ENCODE peak calls at places on chromosomes 2 and 18, in six cellular contexts. A, P, H, M, C and S are unnamed samples.

GRCh38 chr18:35880788-35881455 is 91.6 kb upstream of the RMP24 start:
- DNase-seq in M (no peak), H (no peak), C (no peak), P (no peak), A (no peak), S (no peak)

GRCh38 chr2:183575481-183575880 is 451.2 kb downstream of the NUP35 start:
- DNase-seq in C (no peak), H (peak; percentile 93), A (no peak), M (no peak), P (no peak), S (no peak)

GRCh38 chr2:241130316-241130715 is 19.0 kb downstream of the PASK start:
- DNase-seq in M (no peak), A (no peak), C (no peak), P (no peak), H (no peak), S (peak; percentile 35)

GRCh38 chr2:30702694-30703093 is 104.6 kb downstream of the CAPN13 start:
- DNase-seq in A (no peak), H (no peak), P (no peak), M (no peak), C (no peak), S (no peak)

GRCh38 chr18:23864620-23865019 is 149.9 kb upstream of the TTC39C start:
- DNase-seq in H (no peak), A (no peak), P (no peak), M (peak; percentile 27), C (no peak), S (no peak)

GRCh38 chr2:96872591-96873349 is 2.9 kb upstream of the SEMA4C start:
- DNase-seq in H (no peak), P (no peak), M (no peak), A (no peak), C (no peak), S (no peak)

GRCh38 chr2:138095336-138095735 is 131.1 kb downstream of the HNMT start:
- DNase-seq in H (no peak), A (no peak), P (no peak), M (no peak), C (no peak), S (no peak)

GRCh38 chr18:10926565-10927194 is 222.7 kb downstream of the PIEZO2 start:
- DNase-seq in A (no peak), H (no peak), M (peak; percentile 81), C (peak; percentile 14), P (peak; percentile 13), S (no peak)

GRCh38 chr18:48609114-48609513 is 70.3 kb downstream of the CTIF start:
- DNase-seq in P (no peak), M (no peak), H (no peak), A (no peak), C (no peak), S (no peak)

GRCh38 chr18:26425148-26425531 is 123.2 kb downstream of the KCTD1 start:
- DNase-seq in C (no peak), H (no peak), M (no peak), P (no peak), A (no peak), S (peak; percentile 12)

GRCh38 chr2:175976758-175977157 is 25.3 kb downstream of the LNPK start:
- DNase-seq in C (no peak), M (peak; percentile 44), P (no peak), H (no peak), A (no peak), S (no peak)